ENCODE peak calls at places on chromosomes 4 and X, in six cellular contexts. N is lung, Y is HFF-Myc, R is left ventricle myocardium inferior, D is ovary, B is fibroblast of the aortic adventitia. Z is an unnamed sample.
A peak's percentile ranks its signal among the peaks of the same experiment; 100 is the strongest.

GRCh38 chr4:112766422-112766821 is 129.5 kb downstream of the LARP7 start:
- DNase-seq in Y (no peak), D (no peak), B (peak; percentile 58), N (no peak), R (no peak), Z (peak; percentile 41)

GRCh38 chrX:24242649-24243556 is 71.0 kb downstream of the SUPT20HL2 start:
- DNase-seq in N (no peak), Y (no peak), R (peak; percentile 42), B (peak; percentile 93), D (no peak), Z (peak; percentile 87)

GRCh38 chr4:43867908-43868307 is 580.7 kb downstream of the KCTD8 start:
- DNase-seq in R (no peak), B (no peak), Y (no peak), N (no peak), D (no peak), Z (no peak)

GRCh38 chrX:16268206-16268605 is 100.9 kb downstream of the MAGEB17 start:
- DNase-seq in D (no peak), N (no peak), Y (no peak), B (no peak), R (no peak), Z (no peak)

GRCh38 chr4:30386266-30386895 is 333.8 kb upstream of the PCDH7 start:
- DNase-seq in R (no peak), D (no peak), Y (no peak), B (peak; percentile 25), N (no peak), Z (peak; percentile 39)

GRCh38 chr4:71593306-71593705 is 190.6 kb downstream of the GC start:
- DNase-seq in R (no peak), N (no peak), B (peak; percentile 52), D (no peak), Y (no peak), Z (no peak)

GRCh38 chr4:155629831-155630425 is 36.7 kb upstream of the GUCY1A1 start:
- DNase-seq in Y (no peak), R (no peak), D (no peak), B (no peak), N (no peak), Z (no peak)

GRCh38 chr4:3047464-3048286 is 26.7 kb downstream of the HTT-AS start:
- DNase-seq in R (peak; percentile 67), D (peak; percentile 67), B (peak; percentile 46), N (peak; percentile 60), Y (no peak), Z (peak; percentile 57)

GRCh38 chrX:153457827-153458466 is 12.1 kb upstream of the TREX2 start:
- DNase-seq in Y (no peak), R (no peak), N (no peak), D (no peak), B (no peak), Z (no peak)

GRCh38 chr4:145756244-145756643 is 76.3 kb downstream of the C4orf51 start:
- DNase-seq in N (no peak), R (no peak), B (no peak), D (no peak), Y (no peak), Z (no peak)

GRCh38 chr4:176277162-176277904 is 8.3 kb upstream of the ASB5 start:
- DNase-seq in Y (no peak), N (peak; percentile 35), B (peak; percentile 76), R (peak; percentile 37), D (peak; percentile 51), Z (peak; percentile 73)

GRCh38 chr4:126807132-126807531 is 825.6 kb upstream of the INTU start:
- DNase-seq in R (no peak), Y (no peak), N (no peak), B (no peak), D (no peak), Z (no peak)

DNA sequence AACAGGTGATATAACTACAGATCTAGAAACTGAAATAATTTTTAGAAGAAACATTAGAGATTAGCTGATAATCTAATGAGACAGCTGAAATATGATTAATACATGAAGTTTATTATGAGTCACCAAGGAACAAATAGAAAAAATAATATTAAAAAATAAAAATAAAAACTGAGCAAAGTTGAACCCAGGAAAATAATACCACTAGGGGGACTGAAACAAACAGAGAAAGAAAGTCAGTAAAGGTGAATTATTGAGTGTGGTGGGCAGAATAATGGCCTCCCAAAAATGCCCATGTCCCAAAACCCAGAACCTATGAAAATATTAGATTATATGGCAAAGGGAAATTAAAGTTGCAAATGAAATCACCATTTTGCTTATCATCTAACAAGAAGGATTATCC is 820.7 kb upstream of the INTU start:
- DNase-seq in R (no peak), Y (no peak), N (no peak), B (no peak), D (no peak), Z (no peak)
- TF ChIP-seq CTCF in R (no peak), Y (no peak), N (no peak), B (no peak), D (no peak), Z (no peak)

GRCh38 chr4:82376109-82376508 is 2.3 kb upstream of the HNRNPD start:
- DNase-seq in D (no peak), N (no peak), R (no peak), B (no peak), Y (no peak), Z (no peak)
- H3K4me3 ChIP-seq in D (no peak overlapping the region), N (no peak overlapping the region), R (peak overlapping the region; percentile 95), B (no peak overlapping the region), Y (peak overlapping the region; percentile 95), Z (peak overlapping the region; percentile 98)

GRCh38 chr4:1857931-1858330 is 2.0 kb upstream of the LETM1 start:
- DNase-seq in N (no peak), D (no peak), Y (no peak), R (no peak), B (no peak), Z (no peak)

GRCh38 chr4:1855334-1856070 is 454 bp downstream of the LETM1 start:
- DNase-seq in N (peak; percentile 45), D (peak; percentile 68), R (peak; percentile 35), B (no peak), Y (no peak), Z (no peak)

GRCh38 chr4:1856920-1857699 is 1.2 kb upstream of the LETM1 start:
- DNase-seq in B (peak; percentile 27), Y (no peak), N (no peak), R (no peak), D (peak; percentile 71), Z (no peak)

GRCh38 chr4:1854752-1855151 is 1.2 kb downstream of the LETM1 start:
- DNase-seq in R (no peak), B (no peak), Y (no peak), D (no peak), N (no peak), Z (no peak)

DNA sequence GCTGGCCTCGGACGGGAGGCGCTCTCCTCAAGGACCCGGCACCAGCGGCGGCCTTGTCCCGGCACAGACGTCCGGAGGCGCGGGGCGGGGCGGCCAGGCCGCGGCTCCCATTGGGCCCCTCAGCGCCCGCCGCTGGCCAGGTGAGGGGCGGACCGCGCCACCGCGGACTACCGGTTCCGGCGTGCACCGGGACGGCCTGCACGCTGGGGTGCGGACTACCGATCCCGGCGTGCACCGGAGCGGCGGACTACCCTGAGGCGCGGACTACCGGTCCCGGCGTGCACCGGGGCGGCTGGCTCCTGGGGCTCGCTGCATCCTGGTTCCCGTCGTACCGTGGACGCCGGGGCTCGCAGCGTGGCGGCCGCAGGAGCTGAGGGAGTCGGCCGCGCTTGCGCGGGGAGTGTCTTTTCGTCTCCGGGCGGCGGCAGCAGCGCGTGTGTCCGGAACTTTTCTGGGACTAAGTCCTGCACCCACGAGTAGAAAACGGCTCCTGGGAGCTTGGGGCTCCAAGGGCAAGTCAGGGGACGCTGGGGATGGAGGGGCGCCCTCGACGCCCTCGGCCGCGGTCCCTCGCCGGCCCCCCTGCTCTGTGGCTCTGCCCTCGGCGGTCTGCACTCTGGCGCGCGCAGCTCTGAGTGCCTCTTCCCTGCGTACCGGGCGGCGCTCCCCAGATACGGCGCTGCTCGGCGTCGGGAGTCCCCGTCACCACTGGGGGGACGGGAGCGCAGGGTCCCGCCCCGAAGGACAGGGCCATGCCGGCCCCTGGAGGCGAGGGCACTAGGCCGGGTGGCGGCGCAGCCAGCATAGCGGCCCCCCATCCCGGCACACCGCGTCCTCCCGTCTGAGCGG is at the start of gene LETM1:
- DNase-seq in D (peak; percentile 97), N (peak; percentile 95), B (peak; percentile 92), R (peak; percentile 96), Y (peak; percentile 69), Z (peak; percentile 96)
- TF ChIP-seq CTCF in D (no peak), N (no peak), B (no peak), R (peak; percentile 27), Y (no peak), Z (no peak)

GRCh38 chrX:118508690-118509089 is 13.1 kb downstream of the DOCK11 start:
- DNase-seq in R (no peak), Y (no peak), N (no peak), B (peak; percentile 39), D (no peak), Z (no peak)

GRCh38 chrX:118507766-118508165 is 12.2 kb downstream of the DOCK11 start:
- DNase-seq in N (no peak), Y (no peak), D (no peak), R (no peak), B (no peak), Z (no peak)

GRCh38 chrX:118510076-118510475 is 14.5 kb downstream of the DOCK11 start:
- DNase-seq in R (peak; percentile 31), D (no peak), N (no peak), Y (no peak), B (no peak), Z (no peak)

GRCh38 chrX:118508221-118508620 is 12.6 kb downstream of the DOCK11 start:
- DNase-seq in D (no peak), R (no peak), Y (no peak), B (no peak), N (no peak), Z (no peak)

DNA sequence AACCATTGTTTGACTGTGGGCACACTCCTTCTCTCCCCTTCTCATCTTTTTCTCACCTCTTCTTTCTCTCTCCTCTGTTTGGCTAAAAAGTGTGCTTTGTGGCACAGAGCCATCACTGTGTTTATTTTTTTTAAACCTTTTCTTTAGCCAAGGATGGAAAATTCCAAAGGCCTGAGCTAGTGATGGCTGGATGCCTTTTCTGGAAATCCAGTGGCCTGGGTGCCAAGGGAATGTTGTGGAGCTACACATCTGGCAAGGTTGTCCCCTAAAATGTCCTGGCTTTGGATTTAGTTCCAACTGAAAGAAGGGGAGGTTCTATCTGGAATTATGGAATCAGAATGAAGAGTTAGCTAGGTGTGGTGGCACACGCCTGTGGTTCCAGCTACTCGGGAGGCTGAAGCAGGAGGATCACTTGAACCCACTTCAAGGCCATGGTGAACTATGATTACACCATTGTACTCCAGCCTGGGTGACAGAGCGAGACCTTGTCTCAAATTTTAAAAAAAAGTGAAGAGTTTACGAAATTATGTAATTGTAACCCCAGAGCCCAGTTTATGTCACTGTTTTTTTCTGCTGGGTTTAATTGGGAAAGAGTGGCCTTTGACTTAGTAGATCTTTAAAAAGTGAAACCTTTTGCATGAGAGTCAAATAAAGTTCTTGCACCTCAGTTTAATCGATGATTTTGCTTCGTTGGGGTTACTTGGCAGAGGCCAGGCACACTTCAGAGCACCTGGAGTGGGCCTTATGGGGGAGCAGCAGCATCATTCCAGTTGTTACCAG is 17.7 kb downstream of the DOCK11 start:
- DNase-seq in D (no peak), B (peak; percentile 75), N (no peak), Y (no peak), R (no peak), Z (peak; percentile 38)
- H3K4me3 ChIP-seq in D (no peak overlapping the region), B (no peak overlapping the region), N (no peak overlapping the region), Y (no peak overlapping the region), R (no peak overlapping the region), Z (no peak overlapping the region)

GRCh38 chr4:1208266-1208961 is 36.0 kb upstream of the SPON2 start:
- DNase-seq in B (no peak), N (no peak), Y (no peak), R (peak; percentile 43), D (peak; percentile 59), Z (peak; percentile 31)
- TF ChIP-seq CTCF in B (no peak), N (no peak), Y (no peak), R (no peak), D (no peak), Z (no peak)

GRCh38 chrX:22404297-22404696 is 131.6 kb downstream of the CBLL2 start:
- DNase-seq in N (no peak), Y (no peak), B (no peak), D (no peak), R (no peak), Z (no peak)
- H3K4me3 ChIP-seq in N (no peak overlapping the region), Y (no peak overlapping the region), B (no peak overlapping the region), D (no peak overlapping the region), R (no peak overlapping the region), Z (no peak overlapping the region)

Z was measured in fibroblast of pulmonary artery.